ENCODE peak calls at places on chromosomes 16 and 17, in five cellular contexts. T, U, S, D and J are unnamed samples.

GRCh38 chr17:2854662-2855061 is 58.4 kb downstream of the RAP1GAP2 start:
- DNase-seq in D (peak; percentile 81), U (no peak), S (no peak), T (no peak), J (peak; percentile 69)

GRCh38 chr16:89920723-89921122 is 2.1 kb downstream of the MC1R start:
- DNase-seq in U (no peak), D (no peak), S (no peak), T (no peak), J (no peak)

GRCh38 chr17:28471531-28472342 is 1.7 kb upstream of the SLC13A2 start:
- DNase-seq in U (no peak), S (no peak), D (no peak), T (no peak), J (no peak)

GRCh38 chr17:51119415-51120356 is 982 bp downstream of the SPAG9 start:
- DNase-seq in U (peak; percentile 27), S (peak; percentile 38), T (peak; percentile 77), D (peak; percentile 24), J (peak; percentile 44)

GRCh38 chr17:74282587-74283370 is 8.7 kb downstream of the DNAI2 start:
- DNase-seq in D (no peak), T (no peak), S (no peak), U (peak; percentile 44), J (no peak)

GRCh38 chr16:11614587-11615175 is 28.0 kb upstream of the LITAF start:
- DNase-seq in D (no peak), S (no peak), T (no peak), U (no peak), J (no peak)

GRCh38 chr16:89422905-89423630 is 67.3 kb downstream of the ANKRD11 start:
- DNase-seq in U (no peak), T (no peak), S (no peak), D (no peak), J (no peak)

GRCh38 chr16:75011634-75012307 is 12.9 kb downstream of the ZNRF1 start:
- DNase-seq in T (no peak), D (no peak), S (peak; percentile 75), U (peak; percentile 43), J (no peak)

GRCh38 chr16:48559462-48560211 is 50.3 kb downstream of the N4BP1 start:
- DNase-seq in S (no peak), T (no peak), U (no peak), D (no peak), J (no peak)

GRCh38 chr16:27318399-27319256 is 4.9 kb downstream of the IL4R start:
- DNase-seq in S (no peak), D (no peak), T (peak; percentile 81), U (no peak), J (no peak)

GRCh38 chr16:13307255-13307654 is 405.9 kb downstream of the SHISA9 start:
- DNase-seq in S (no peak), T (no peak), U (no peak), D (no peak), J (no peak)

GRCh38 chr17:59401725-59402124 is 70.3 kb downstream of the YPEL2 start:
- DNase-seq in T (no peak), S (no peak), U (no peak), D (peak; percentile 85), J (no peak)

GRCh38 chr17:15274017-15274416 is 8.9 kb upstream of the PMP22 start:
- DNase-seq in D (no peak), U (no peak), T (no peak), S (no peak), J (no peak)

GRCh38 chr17:28426081-28426519 is 20.1 kb upstream of the SLC46A1 start:
- DNase-seq in S (no peak), D (peak; percentile 40), U (peak; percentile 51), T (no peak), J (peak; percentile 37)

GRCh38 chr17:74430706-74431567 is 951 bp upstream of the GPRC5C start:
- DNase-seq in U (peak; percentile 71), T (peak; percentile 79), S (peak; percentile 40), D (peak; percentile 72), J (peak; percentile 98)

GRCh38 chr16:27223226-27223610 is 19.9 kb downstream of the KDM8 start:
- DNase-seq in T (no peak), S (no peak), D (no peak), U (no peak), J (no peak)

GRCh38 chr16:89410794-89411309 is 79.5 kb downstream of the ANKRD11 start:
- DNase-seq in U (no peak), S (no peak), D (peak; percentile 86), T (no peak), J (peak; percentile 89)

GRCh38 chr17:76659928-76660614 is 16.5 kb upstream of the ST6GALNAC1 start:
- DNase-seq in S (no peak), U (peak; percentile 69), T (no peak), D (peak; percentile 73), J (no peak)

GRCh38 chr17:45848868-45849535 is 4.3 kb downstream of the SPPL2C start:
- DNase-seq in T (no peak), U (no peak), D (peak; percentile 92), S (no peak), J (no peak)

GRCh38 chr17:35578195-35578928 is at the start of gene PEX12:
- DNase-seq in U (peak; percentile 88), S (peak; percentile 81), D (peak; percentile 87), T (peak; percentile 93), J (peak; percentile 88)

GRCh38 chr16:1089822-1090619 is 6.0 kb downstream of the C1QTNF8 start:
- DNase-seq in T (no peak), U (no peak), D (no peak), S (no peak), J (peak; percentile 78)

GRCh38 chr17:44344939-44345496 is at the start of gene GRN:
- DNase-seq in S (peak; percentile 99), D (peak; percentile 97), U (peak; percentile 99), T (peak; percentile 97), J (peak; percentile 96)

GRCh38 chr16:30555848-30556473 is 2.2 kb downstream of the ZNF764 start:
- DNase-seq in D (no peak), U (no peak), S (no peak), T (no peak), J (no peak)

GRCh38 chr17:20097362-20097761 is 88.2 kb downstream of the SPECC1 start:
- DNase-seq in S (no peak), T (no peak), D (no peak), U (no peak), J (no peak)

GRCh38 chr17:42347198-42347597 is 41.0 kb downstream of the STAT3 start:
- DNase-seq in U (no peak), S (peak; percentile 22), D (peak; percentile 27), T (no peak), J (peak; percentile 67)

GRCh38 chr16:67548265-67549126 is 13.8 kb upstream of the CTCF start:
- DNase-seq in U (no peak), S (no peak), D (no peak), T (no peak), J (no peak)
- TF ChIP-seq POLR2AphosphoS5 in U (no peak), S (no peak), D (no peak), T (no peak), J (no peak)

DNA sequence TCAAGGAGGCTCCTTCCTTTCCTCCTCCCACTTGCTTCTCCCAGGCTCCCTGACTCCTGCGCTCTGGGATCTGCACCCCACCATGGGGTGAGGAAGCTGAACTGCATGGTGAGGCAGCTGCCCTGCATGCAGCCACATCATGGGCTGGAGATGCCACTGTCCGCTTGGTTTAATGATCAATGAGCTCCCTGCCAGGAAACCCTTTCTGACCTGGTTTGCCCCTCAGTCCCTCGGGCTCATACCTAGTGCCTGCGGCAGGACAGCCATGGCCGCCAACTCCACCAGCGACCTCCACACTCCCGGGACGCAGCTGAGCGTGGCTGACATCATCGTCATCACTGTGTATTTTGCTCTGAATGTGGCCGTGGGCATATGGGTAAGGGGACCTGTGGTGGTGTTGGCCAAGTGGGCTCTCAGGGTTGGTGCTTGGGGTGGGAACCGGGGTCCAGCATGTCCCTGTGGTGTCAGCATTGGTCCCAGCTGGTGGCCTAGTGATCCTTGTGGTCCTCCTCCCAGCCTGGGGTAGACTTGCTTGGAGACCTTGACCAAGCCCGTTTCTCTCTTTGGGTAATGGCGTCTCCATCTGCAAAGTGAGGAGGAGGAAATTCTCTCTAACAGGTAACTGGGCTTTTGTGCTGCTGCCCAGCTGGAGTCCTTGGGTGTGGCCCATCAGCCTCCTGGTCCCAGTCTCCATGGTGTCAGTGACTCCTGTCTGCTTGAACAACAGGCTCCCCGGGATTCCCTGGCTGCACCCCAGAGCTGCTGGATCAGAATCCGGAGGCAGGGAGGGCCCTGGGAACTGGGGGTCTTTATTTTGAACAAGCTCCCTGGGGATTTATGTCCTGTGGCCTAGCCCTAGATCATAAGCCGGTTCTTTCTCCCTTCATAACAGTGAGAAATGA is at the start of gene SLC5A10:
- DNase-seq in T (no peak), U (no peak), D (no peak), S (no peak), J (no peak)
- TF ChIP-seq CTCF in T (peak; percentile 13), U (peak; percentile 44), D (peak; percentile 34), S (peak; percentile 30), J (peak; percentile 8)

GRCh38 chr16:57544129-57544653 is 1.7 kb downstream of the ADGRG5 start:
- DNase-seq in T (peak; percentile 41), D (no peak), S (no peak), U (peak; percentile 59), J (no peak)
- TF ChIP-seq POLR2AphosphoS5 in T (no peak), D (no peak), S (no peak), U (no peak), J (no peak)

GRCh38 chr17:39665642-39666221 is 583 bp downstream of the TCAP start:
- DNase-seq in U (no peak), S (no peak), T (no peak), D (peak; percentile 77), J (no peak)
- TF ChIP-seq CTCF in U (no peak), S (no peak), T (peak; percentile 18), D (no peak), J (no peak)

DNA sequence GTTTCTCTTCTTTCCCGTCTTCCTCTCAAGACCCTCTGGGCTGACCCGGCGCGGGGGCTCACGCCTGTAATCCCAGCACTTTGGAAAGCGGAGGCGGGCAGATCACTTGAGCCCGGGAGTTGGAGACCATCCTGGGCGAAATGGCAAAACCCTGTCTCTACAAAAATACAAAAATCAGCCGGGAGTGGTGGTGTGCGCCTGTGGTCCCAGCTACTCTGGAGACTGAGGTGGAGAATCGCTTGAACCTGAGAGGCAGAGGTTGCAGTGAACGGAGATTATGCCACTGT is 3.1 kb downstream of the HOXB1 start:
- DNase-seq in D (no peak), U (no peak), S (no peak), T (no peak), J (no peak)
- TF ChIP-seq POLR2AphosphoS5 in D (no peak), U (no peak), S (no peak), T (no peak), J (no peak)